ENCODE peak calls at places on chromosomes 4 and X, in five cellular contexts. One of them, this sample, is unnamed.

GRCh38 chr4:147683172-147683571 is 791 bp downstream of the PRMT9 start:
- DNase-seq in NCI-H774: no peak
- DNase-seq in GM23248: peak
- DNase-seq in GM06990: no peak
- DNase-seq in stimulated activated CD4-positive, alpha-beta T cell treated with anti-CD3 and anti-CD28 coated beads, Interleukin-12 subunit alpha, Interleukin-12 subunit beta, amount 100 ng/mL, for 48 hours: no peak
- DNase-seq in this sample: peak

GRCh38 chr4:65227628-65228027 is 442.7 kb downstream of the EPHA5 start:
- DNase-seq in GM23248: no peak
- DNase-seq in GM06990: no peak
- DNase-seq in NCI-H774: no peak
- DNase-seq in stimulated activated CD4-positive, alpha-beta T cell treated with anti-CD3 and anti-CD28 coated beads, Interleukin-12 subunit alpha, Interleukin-12 subunit beta, amount 100 ng/mL, for 48 hours: no peak
- DNase-seq in this sample: no peak

GRCh38 chrX:34927866-34928265 is 14.7 kb upstream of the FAM47B start:
- DNase-seq in GM06990: no peak
- DNase-seq in stimulated activated CD4-positive, alpha-beta T cell treated with anti-CD3 and anti-CD28 coated beads, Interleukin-12 subunit alpha, Interleukin-12 subunit beta, amount 100 ng/mL, for 48 hours: no peak
- DNase-seq in NCI-H774: no peak
- DNase-seq in GM23248: no peak
- DNase-seq in this sample: no peak

GRCh38 chr4:68905598-68906237 is 45.9 kb downstream of the UGT2A3 start:
- DNase-seq in NCI-H774: peak
- DNase-seq in GM06990: no peak
- DNase-seq in GM23248: no peak
- DNase-seq in stimulated activated CD4-positive, alpha-beta T cell treated with anti-CD3 and anti-CD28 coated beads, Interleukin-12 subunit alpha, Interleukin-12 subunit beta, amount 100 ng/mL, for 48 hours: no peak
- DNase-seq in this sample: no peak

GRCh38 chr4:7647932-7648812 is 213.4 kb upstream of the PSAPL1 start:
- DNase-seq in stimulated activated CD4-positive, alpha-beta T cell treated with anti-CD3 and anti-CD28 coated beads, Interleukin-12 subunit alpha, Interleukin-12 subunit beta, amount 100 ng/mL, for 48 hours: no peak
- DNase-seq in NCI-H774: no peak
- DNase-seq in GM23248: peak
- DNase-seq in GM06990: no peak
- DNase-seq in this sample: no peak

GRCh38 chrX:154430916-154431315 is 2.4 kb downstream of the ATP6AP1 start:
- DNase-seq in stimulated activated CD4-positive, alpha-beta T cell treated with anti-CD3 and anti-CD28 coated beads, Interleukin-12 subunit alpha, Interleukin-12 subunit beta, amount 100 ng/mL, for 48 hours: no peak
- DNase-seq in GM06990: no peak
- DNase-seq in NCI-H774: no peak
- DNase-seq in GM23248: no peak
- DNase-seq in this sample: no peak

GRCh38 chr4:76733380-76733779 is 164.6 kb downstream of the SOWAHB start:
- DNase-seq in stimulated activated CD4-positive, alpha-beta T cell treated with anti-CD3 and anti-CD28 coated beads, Interleukin-12 subunit alpha, Interleukin-12 subunit beta, amount 100 ng/mL, for 48 hours: no peak
- DNase-seq in GM23248: no peak
- DNase-seq in NCI-H774: peak
- DNase-seq in GM06990: no peak
- DNase-seq in this sample: peak

GRCh38 chr4:145203400-145203799 is 23.0 kb upstream of the OTUD4 start:
- DNase-seq in NCI-H774: no peak
- DNase-seq in GM06990: no peak
- DNase-seq in GM23248: no peak
- DNase-seq in stimulated activated CD4-positive, alpha-beta T cell treated with anti-CD3 and anti-CD28 coated beads, Interleukin-12 subunit alpha, Interleukin-12 subunit beta, amount 100 ng/mL, for 48 hours: no peak
- DNase-seq in this sample: no peak

GRCh38 chr4:80990851-80991250 is 39.7 kb upstream of the BMP3 start:
- DNase-seq in GM06990: no peak
- DNase-seq in stimulated activated CD4-positive, alpha-beta T cell treated with anti-CD3 and anti-CD28 coated beads, Interleukin-12 subunit alpha, Interleukin-12 subunit beta, amount 100 ng/mL, for 48 hours: no peak
- DNase-seq in NCI-H774: no peak
- DNase-seq in GM23248: no peak
- DNase-seq in this sample: peak

GRCh38 chr4:137700072-137700471 is 167.8 kb upstream of the PCDH18 start:
- DNase-seq in GM06990: no peak
- DNase-seq in NCI-H774: no peak
- DNase-seq in stimulated activated CD4-positive, alpha-beta T cell treated with anti-CD3 and anti-CD28 coated beads, Interleukin-12 subunit alpha, Interleukin-12 subunit beta, amount 100 ng/mL, for 48 hours: no peak
- DNase-seq in GM23248: peak
- DNase-seq in this sample: peak

GRCh38 chr4:161336016-161336415 is 827.8 kb downstream of the FSTL5 start:
- DNase-seq in NCI-H774: no peak
- DNase-seq in GM23248: no peak
- DNase-seq in GM06990: no peak
- DNase-seq in stimulated activated CD4-positive, alpha-beta T cell treated with anti-CD3 and anti-CD28 coated beads, Interleukin-12 subunit alpha, Interleukin-12 subunit beta, amount 100 ng/mL, for 48 hours: no peak
- DNase-seq in this sample: peak

GRCh38 chr4:7648813-7649395 is 214.2 kb upstream of the PSAPL1 start:
- DNase-seq in GM06990: no peak
- DNase-seq in NCI-H774: no peak
- DNase-seq in GM23248: no peak
- DNase-seq in stimulated activated CD4-positive, alpha-beta T cell treated with anti-CD3 and anti-CD28 coated beads, Interleukin-12 subunit alpha, Interleukin-12 subunit beta, amount 100 ng/mL, for 48 hours: no peak
- DNase-seq in this sample: peak

GRCh38 chrX:155857561-155857960 is 23.6 kb upstream of the VAMP7 start:
- DNase-seq in NCI-H774: no peak
- DNase-seq in stimulated activated CD4-positive, alpha-beta T cell treated with anti-CD3 and anti-CD28 coated beads, Interleukin-12 subunit alpha, Interleukin-12 subunit beta, amount 100 ng/mL, for 48 hours: no peak
- DNase-seq in GM06990: no peak
- DNase-seq in GM23248: peak
- DNase-seq in this sample: peak

GRCh38 chrX:1418901-1419544 is 27.1 kb upstream of the SLC25A6 start:
- DNase-seq in GM06990: no peak
- DNase-seq in stimulated activated CD4-positive, alpha-beta T cell treated with anti-CD3 and anti-CD28 coated beads, Interleukin-12 subunit alpha, Interleukin-12 subunit beta, amount 100 ng/mL, for 48 hours: no peak
- DNase-seq in GM23248: no peak
- DNase-seq in NCI-H774: no peak
- DNase-seq in this sample: no peak

GRCh38 chr4:77454858-77455257 is 150.8 kb upstream of the CXCL13 start:
- DNase-seq in GM06990: no peak
- DNase-seq in stimulated activated CD4-positive, alpha-beta T cell treated with anti-CD3 and anti-CD28 coated beads, Interleukin-12 subunit alpha, Interleukin-12 subunit beta, amount 100 ng/mL, for 48 hours: no peak
- DNase-seq in NCI-H774: no peak
- DNase-seq in GM23248: no peak
- DNase-seq in this sample: no peak

GRCh38 chrX:120769576-120770341 is 105.9 kb downstream of the CT47B1 start:
- DNase-seq in GM23248: peak
- DNase-seq in GM06990: peak
- DNase-seq in NCI-H774: peak
- DNase-seq in stimulated activated CD4-positive, alpha-beta T cell treated with anti-CD3 and anti-CD28 coated beads, Interleukin-12 subunit alpha, Interleukin-12 subunit beta, amount 100 ng/mL, for 48 hours: no peak
- DNase-seq in this sample: peak

GRCh38 chr4:139675651-139676050 is 10.0 kb downstream of the MGST2 start:
- DNase-seq in stimulated activated CD4-positive, alpha-beta T cell treated with anti-CD3 and anti-CD28 coated beads, Interleukin-12 subunit alpha, Interleukin-12 subunit beta, amount 100 ng/mL, for 48 hours: no peak
- DNase-seq in NCI-H774: no peak
- DNase-seq in GM06990: no peak
- DNase-seq in GM23248: no peak
- DNase-seq in this sample: no peak

This sample was measured in SJCRH30.